ENCODE peak calls at places on chromosome X, in nine cellular contexts. B, Q, V, Y, X, K, M, F and H are unnamed samples.

GRCh38 chrX:11407331-11408110 is 114.3 kb downstream of the AMELX start:
- DNase-seq in B (no peak), Q (no peak), V (no peak), Y (no peak), X (no peak), K (no peak), M (no peak), F (no peak), H (peak; percentile 83)

GRCh38 chrX:68186552-68187262 is 246.6 kb downstream of the OPHN1 start:
- DNase-seq in B (no peak), Q (no peak), V (no peak), Y (peak; percentile 72), X (no peak), K (no peak), M (peak; percentile 21), F (no peak), H (peak; percentile 6)

GRCh38 chrX:46547857-46548256 is 2.6 kb upstream of the ZNF674 start:
- DNase-seq in B (no peak), Q (peak; percentile 65), V (no peak), Y (peak; percentile 54), X (no peak), K (peak; percentile 70), M (peak; percentile 69), F (no peak), H (peak; percentile 75)

GRCh38 chrX:47247206-47247998 is 14.6 kb downstream of the USP11 start:
- DNase-seq in B (peak; percentile 53), Q (peak; percentile 60), V (no peak), Y (no peak), X (peak; percentile 57), K (peak; percentile 80), M (peak; percentile 25), F (no peak), H (peak; percentile 8)

GRCh38 chrX:82764521-82764920 is 743.6 kb upstream of the POU3F4 start:
- DNase-seq in B (no peak), Q (no peak), V (no peak), Y (no peak), X (no peak), K (no peak), M (no peak), F (no peak), H (no peak)

GRCh38 chrX:116009871-116010710 is 160.5 kb upstream of the AGTR2 start:
- DNase-seq in B (no peak), Q (no peak), V (peak; percentile 38), Y (no peak), X (no peak), K (no peak), M (no peak), F (peak; percentile 13), H (no peak)

GRCh38 chrX:133364201-133364600 is 51.1 kb downstream of the GPC4 start:
- DNase-seq in B (no peak), Q (no peak), V (no peak), Y (no peak), X (no peak), K (no peak), M (peak; percentile 22), F (no peak), H (no peak)

GRCh38 chrX:24839331-24839730 is 145.6 kb downstream of the POLA1 start:
- DNase-seq in B (no peak), Q (no peak), V (no peak), Y (no peak), X (no peak), K (no peak), M (no peak), F (peak; percentile 21), H (no peak)

GRCh38 chrX:76555816-76556215 is 128.3 kb downstream of the MAGEE1 start:
- DNase-seq in B (no peak), Q (peak; percentile 2), V (peak; percentile 70), Y (peak; percentile 68), X (no peak), K (peak; percentile 9), M (peak; percentile 46), F (peak; percentile 71), H (peak; percentile 21)

DNA sequence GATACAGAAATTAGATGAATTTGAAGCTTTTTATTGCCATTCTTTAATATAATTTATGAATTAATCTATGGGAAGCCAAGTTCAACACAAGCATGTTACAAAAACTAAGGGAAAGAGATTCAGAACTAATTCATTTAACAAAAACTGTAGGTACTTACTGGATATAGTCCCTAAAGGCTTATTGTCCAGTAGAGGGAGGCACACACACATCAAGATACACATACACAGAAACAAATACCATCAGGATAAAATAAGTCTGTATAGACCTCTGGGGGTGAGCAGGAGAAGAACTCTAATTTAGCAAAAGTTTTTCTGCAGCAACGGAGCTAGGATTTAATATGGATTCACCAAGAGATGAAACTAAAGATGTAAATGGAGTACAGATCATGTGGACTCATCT is 83.0 kb upstream of the IL13RA1 start:
- DNase-seq in B (no peak), Q (peak; percentile 26), V (no peak), Y (peak; percentile 72), X (no peak), K (peak; percentile 51), M (peak; percentile 70), F (no peak), H (peak; percentile 46)
- TF ChIP-seq CTCF in B (no peak), Q (no peak), V (peak; percentile 29), Y (peak; percentile 69), X (peak; percentile 27), K (peak; percentile 43), M (peak; percentile 50), F (no peak), H (peak; percentile 37)

DNA sequence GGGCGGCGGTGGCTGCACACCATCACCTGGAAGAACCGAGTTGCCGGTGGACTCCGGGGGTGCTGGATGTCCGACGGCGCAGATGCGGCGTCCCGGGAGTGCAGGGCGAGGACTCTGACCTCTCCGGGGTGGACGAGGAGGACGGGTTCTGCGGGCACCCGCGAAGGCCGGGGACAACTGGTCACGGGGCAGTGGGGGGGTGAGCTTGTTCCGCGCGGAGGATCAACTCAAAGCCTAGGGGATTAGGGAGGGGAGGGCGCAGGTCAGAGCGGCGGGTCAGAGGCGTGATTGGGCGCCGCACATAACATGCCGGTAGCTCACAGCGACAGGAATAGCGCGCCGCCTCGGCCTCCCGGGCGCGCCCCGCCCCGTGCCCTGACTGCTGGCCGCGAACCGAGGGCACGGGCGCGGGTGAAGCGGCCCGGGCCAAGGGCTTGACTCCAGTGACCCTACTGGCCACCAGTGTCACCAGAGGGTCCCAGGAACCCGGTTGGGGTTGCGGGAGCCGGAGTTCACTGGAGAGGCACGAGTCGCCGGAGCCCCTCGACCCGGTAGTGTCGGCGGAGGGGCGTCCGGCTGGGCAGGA is at the start of gene KLHL34:
- DNase-seq in B (no peak), Q (no peak), V (peak; percentile 42), Y (no peak), X (no peak), K (no peak), M (no peak), F (no peak), H (no peak)
- H3K4me3 ChIP-seq in B (no peak within 1 kb of the TSS), Q (peak within 1 kb of the TSS; percentile 22), V (peak within 1 kb of the TSS; percentile 61), Y (no peak within 1 kb of the TSS), X (peak within 1 kb of the TSS; percentile 25), K (peak within 1 kb of the TSS; percentile 12), M (no peak within 1 kb of the TSS), F (no peak within 1 kb of the TSS), H (no peak within 1 kb of the TSS)

DNA sequence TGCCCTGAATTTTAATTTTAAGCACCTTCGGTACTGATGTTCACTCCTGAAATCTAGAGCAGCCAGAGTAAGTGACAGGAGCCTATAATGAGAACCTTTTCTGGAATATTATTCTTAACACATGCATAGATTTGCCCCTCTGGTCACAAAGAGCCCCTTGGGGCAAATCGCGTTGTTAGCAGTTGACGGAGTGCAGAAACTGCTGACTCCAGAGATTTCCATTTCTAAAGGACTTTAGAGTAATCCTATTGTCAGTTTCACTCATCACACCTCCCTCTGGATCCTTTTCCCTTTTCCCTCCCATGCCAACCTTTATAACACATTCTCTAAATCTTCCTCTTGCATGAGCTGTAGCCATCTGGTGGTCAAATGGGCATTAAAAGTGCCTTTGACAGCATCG is 264.9 kb upstream of the PRPS2 start:
- DNase-seq in B (no peak), Q (no peak), V (peak; percentile 11), Y (no peak), X (no peak), K (no peak), M (no peak), F (no peak), H (no peak)
- TF ChIP-seq CTCF in B (no peak), Q (no peak), V (peak; percentile 22), Y (no peak), X (no peak), K (no peak), M (no peak), F (no peak), H (no peak)

DNA sequence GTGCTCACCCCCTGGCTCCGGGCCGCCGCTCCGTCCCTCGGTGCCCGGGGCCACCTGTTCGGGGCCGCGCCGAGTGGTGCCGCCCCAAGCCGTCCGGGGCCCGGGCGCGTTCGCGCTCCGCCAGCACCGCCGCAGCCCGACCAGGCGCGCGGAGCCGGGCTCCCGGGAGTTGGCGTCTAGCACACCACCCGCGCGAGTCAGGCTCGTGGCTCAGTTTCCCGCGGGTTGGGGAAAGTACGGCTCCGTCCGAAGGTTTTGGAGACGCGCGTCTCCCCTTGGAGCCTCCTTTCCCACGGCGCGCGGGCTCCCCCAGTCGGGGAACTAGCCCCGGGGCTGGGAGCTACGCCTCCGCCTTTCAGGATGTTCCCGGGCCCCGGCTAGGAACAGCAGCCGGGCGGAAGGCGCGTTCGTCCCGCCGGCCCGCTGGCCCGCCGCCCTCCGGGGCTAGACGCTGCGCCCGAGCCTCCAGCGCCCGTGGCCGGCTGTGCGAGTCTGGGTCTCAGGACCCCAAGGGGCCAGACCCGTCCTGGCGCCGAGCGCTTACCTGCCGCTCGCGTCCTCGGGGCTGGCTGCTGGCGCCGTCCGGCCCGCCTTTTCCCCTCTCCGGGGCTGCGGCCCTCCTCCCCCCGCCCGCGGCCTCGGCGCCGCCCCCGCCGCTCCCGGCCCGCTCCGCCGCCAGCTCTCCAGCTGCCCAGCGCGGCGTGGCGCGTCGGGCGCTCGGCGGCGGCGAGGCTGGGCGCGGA is at the start of gene ADGRG2:
- DNase-seq in B (no peak), Q (no peak), V (peak; percentile 48), Y (peak; percentile 55), X (no peak), K (peak; percentile 6), M (peak; percentile 5), F (peak; percentile 13), H (peak; percentile 3)
- H3K4me3 ChIP-seq in B (peak within 1 kb of the TSS; percentile 1), Q (peak within 1 kb of the TSS; percentile 11), V (peak within 1 kb of the TSS; percentile 62), Y (peak within 1 kb of the TSS; percentile 77), X (peak within 1 kb of the TSS; percentile 35), K (peak within 1 kb of the TSS; percentile 12), M (no peak within 1 kb of the TSS), F (no peak within 1 kb of the TSS), H (no peak within 1 kb of the TSS)

GRCh38 chrX:981791-982626 is 230.4 kb downstream of the CRLF2 start:
- DNase-seq in B (peak; percentile 42), Q (no peak), V (peak; percentile 92), Y (no peak), X (no peak), K (no peak), M (no peak), F (no peak), H (no peak)

GRCh38 chrX:980572-981235 is 231.7 kb downstream of the CRLF2 start:
- DNase-seq in B (peak; percentile 50), Q (no peak), V (no peak), Y (no peak), X (no peak), K (no peak), M (no peak), F (no peak), H (no peak)
- TF ChIP-seq CTCF in B (no peak), Q (no peak), V (no peak), Y (no peak), X (no peak), K (no peak), M (no peak), F (no peak), H (no peak)